ENCODE peak calls at places on chromosomes 2 and 18, in six cellular contexts. S, Q, X, Y, K and T are unnamed samples.

GRCh38 chr2:191574232-191574631 is 103.7 kb upstream of the NABP1 start:
- DNase-seq in Q (no peak), K (no peak), X (no peak), S (no peak), Y (no peak), T (no peak)

GRCh38 chr2:230696670-230697069 is 16.0 kb upstream of the CAB39 start:
- DNase-seq in Y (no peak), Q (no peak), X (no peak), K (no peak), S (no peak), T (no peak)

GRCh38 chr18:56307354-56307753 is 331.0 kb downstream of the TXNL1 start:
- DNase-seq in K (no peak), S (no peak), X (no peak), Q (no peak), Y (no peak), T (no peak)

GRCh38 chr2:69635426-69635825 is 8.1 kb downstream of the AAK1 start:
- DNase-seq in K (no peak), Q (no peak), Y (no peak), S (no peak), X (no peak), T (no peak)

GRCh38 chr2:158968396-158969161 is at the start of gene TANC1:
- DNase-seq in Q (peak; percentile 77), S (peak; percentile 96), X (peak; percentile 17), K (peak; percentile 93), Y (peak; percentile 39), T (peak; percentile 89)

GRCh38 chr2:96805026-96805425 is 11.0 kb upstream of the CNNM3 start:
- DNase-seq in X (no peak), Y (no peak), K (no peak), S (no peak), Q (no peak), T (no peak)

GRCh38 chr2:146415291-146415690 is 1429.5 kb upstream of the ACVR2A start:
- DNase-seq in S (no peak), K (no peak), Q (no peak), Y (no peak), X (no peak), T (no peak)

GRCh38 chr2:69755862-69756467 is 14.0 kb downstream of the ANXA4 start:
- DNase-seq in X (no peak), K (peak; percentile 94), Q (no peak), S (no peak), Y (no peak), T (no peak)

GRCh38 chr18:37714621-37715020 is 149.0 kb upstream of the CELF4 start:
- DNase-seq in Y (no peak), K (no peak), Q (no peak), X (no peak), S (no peak), T (no peak)

GRCh38 chr2:168944065-168944464 is 43.0 kb downstream of the G6PC2 start:
- DNase-seq in Q (no peak), K (no peak), S (no peak), Y (no peak), X (no peak), T (no peak)

GRCh38 chr18:54774423-54774822 is 53.9 kb upstream of the RAB27B start:
- DNase-seq in S (no peak), K (no peak), Q (no peak), X (no peak), Y (no peak), T (no peak)

GRCh38 chr2:239368321-239368720 is 32.5 kb downstream of the HDAC4 start:
- DNase-seq in Q (no peak), Y (no peak), S (no peak), X (no peak), K (no peak), T (no peak)

GRCh38 chr2:102520009-102520408 is 47.0 kb downstream of the SLC9A4 start:
- DNase-seq in X (no peak), S (no peak), Q (no peak), Y (no peak), K (peak; percentile 27), T (no peak)

GRCh38 chr2:99380376-99381010 is 43.3 kb downstream of the EIF5B start:
- DNase-seq in K (no peak), Y (no peak), X (no peak), Q (no peak), S (no peak), T (no peak)

GRCh38 chr2:80288576-80288975 is 16.0 kb downstream of the LRRTM1 start:
- DNase-seq in S (peak; percentile 13), Y (no peak), Q (no peak), X (no peak), K (no peak), T (no peak)

GRCh38 chr18:4433762-4434161 is 21.3 kb downstream of the DLGAP1 start:
- DNase-seq in S (no peak), K (no peak), Y (no peak), X (no peak), Q (no peak), T (peak; percentile 20)

GRCh38 chr2:118940486-118941120 is 1.4 kb upstream of the MARCO start:
- DNase-seq in X (no peak), S (no peak), Y (no peak), K (no peak), Q (peak; percentile 35), T (no peak)

GRCh38 chr2:105373895-105374401 is 24.9 kb downstream of the FHL2 start:
- DNase-seq in S (no peak), X (peak; percentile 66), Q (no peak), Y (peak; percentile 22), K (peak; percentile 78), T (no peak)
- H3K27ac ChIP-seq in S (peak overlapping the region; percentile 73), X (peak overlapping the region; percentile 64), Q (peak overlapping the region; percentile 72), Y (no peak overlapping the region), K (peak overlapping the region; percentile 57), T (peak overlapping the region; percentile 80)

GRCh38 chr2:58928942-58929341 is 687.8 kb upstream of the FANCL start:
- DNase-seq in Q (no peak), Y (no peak), S (no peak), X (no peak), K (no peak), T (no peak)

GRCh38 chr2:58926112-58926511 is 685.0 kb upstream of the FANCL start:
- DNase-seq in K (no peak), S (no peak), Q (no peak), X (no peak), Y (no peak), T (no peak)

GRCh38 chr2:58932801-58933200 is 691.7 kb upstream of the FANCL start:
- DNase-seq in K (no peak), S (no peak), X (no peak), Q (no peak), Y (no peak), T (no peak)

GRCh38 chr2:58925676-58926081 is 684.6 kb upstream of the FANCL start:
- DNase-seq in K (no peak), Y (no peak), S (no peak), Q (no peak), X (no peak), T (no peak)

GRCh38 chr2:58930541-58930940 is 689.4 kb upstream of the FANCL start:
- DNase-seq in X (no peak), K (no peak), S (no peak), Y (no peak), Q (no peak), T (peak; percentile 60)
- H3K27me3 ChIP-seq in X (no peaks in the 10 kb centered on the region), K (no peaks in the 10 kb centered on the region), S (no peaks in the 10 kb centered on the region), Y (no peaks in the 10 kb centered on the region), Q (peaks cover 2% of the 10 kb centered on the region), T (no peaks in the 10 kb centered on the region)

GRCh38 chr2:128390256-128390990 is 71.8 kb upstream of the HS6ST1 start:
- DNase-seq in K (no peak), S (no peak), Q (peak; percentile 3), X (no peak), Y (no peak), T (no peak)
- H3K27ac ChIP-seq in K (no peak overlapping the region), S (no peak overlapping the region), Q (no peak overlapping the region), X (no peak overlapping the region), Y (no peak overlapping the region), T (no peak overlapping the region)

DNA sequence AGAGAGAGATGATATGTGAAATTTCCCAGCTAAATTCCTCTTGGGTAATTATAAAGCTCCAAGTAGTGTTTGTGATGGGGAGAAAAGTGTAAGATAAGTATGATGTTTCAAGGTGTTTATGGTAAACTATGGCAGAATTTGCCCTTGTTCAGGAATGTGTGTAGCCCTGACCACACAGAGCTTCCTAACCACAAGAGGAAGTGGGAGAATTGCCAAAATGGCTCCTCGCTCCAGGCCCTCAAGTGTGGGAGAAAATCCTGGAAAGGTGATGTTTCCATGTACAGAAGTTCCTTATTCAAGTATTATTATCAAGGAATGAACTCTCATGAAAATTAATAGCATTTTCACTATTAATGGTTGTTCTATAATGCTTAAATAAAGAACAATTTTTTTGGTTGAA is 878.3 kb downstream of the TDRD15 start:
- DNase-seq in X (no peak), Y (no peak), Q (no peak), K (no peak), S (no peak), T (no peak)
- H3K27me3 ChIP-seq in X (no peaks in the 10 kb centered on the region), Y (no peaks in the 10 kb centered on the region), Q (no peaks in the 10 kb centered on the region), K (no peaks in the 10 kb centered on the region), S (no peaks in the 10 kb centered on the region), T (no peaks in the 10 kb centered on the region)

GRCh38 chr18:23228102-23229051 is 93.1 kb downstream of the CABLES1 start:
- DNase-seq in K (no peak), Y (no peak), S (no peak), Q (no peak), X (peak; percentile 82), T (peak; percentile 45)

GRCh38 chr18:23230688-23231087 is 95.4 kb downstream of the CABLES1 start:
- DNase-seq in S (peak; percentile 61), Y (no peak), X (no peak), K (no peak), Q (peak; percentile 41), T (no peak)

GRCh38 chr18:23232331-23232730 is 97.0 kb downstream of the CABLES1 start:
- DNase-seq in S (no peak), X (peak; percentile 54), K (no peak), Q (no peak), Y (no peak), T (no peak)

GRCh38 chr18:23229472-23229871 is 94.2 kb downstream of the CABLES1 start:
- DNase-seq in X (no peak), Q (no peak), K (no peak), S (no peak), Y (no peak), T (no peak)

GRCh38 chr18:23231340-23232021 is 96.2 kb downstream of the CABLES1 start:
- DNase-seq in Q (peak; percentile 72), K (peak; percentile 12), Y (peak; percentile 76), X (peak; percentile 99), S (peak; percentile 83), T (peak; percentile 98)
- H3K27ac ChIP-seq in Q (peak overlapping the region; percentile 72), K (no peak overlapping the region), Y (peak overlapping the region; percentile 34), X (peak overlapping the region; percentile 95), S (peak overlapping the region; percentile 32), T (peak overlapping the region; percentile 90)

GRCh38 chr18:79779021-79779699 is 18.6 kb upstream of the KCNG2 start:
- DNase-seq in K (no peak), S (no peak), Y (no peak), X (no peak), Q (no peak), T (no peak)

GRCh38 chr18:79781331-79781941 is 16.3 kb upstream of the KCNG2 start:
- DNase-seq in X (no peak), S (no peak), Q (no peak), Y (no peak), K (no peak), T (no peak)

GRCh38 chr18:79779700-79780190 is 18.0 kb upstream of the KCNG2 start:
- DNase-seq in Q (no peak), Y (no peak), K (no peak), S (no peak), X (no peak), T (no peak)

GRCh38 chr18:79782566-79783308 is 15.0 kb upstream of the KCNG2 start:
- DNase-seq in K (no peak), X (no peak), Y (no peak), Q (no peak), S (no peak), T (no peak)

GRCh38 chr18:79780547-79780946 is 17.2 kb upstream of the KCNG2 start:
- DNase-seq in Y (no peak), S (no peak), X (no peak), K (no peak), Q (no peak), T (no peak)
- H3K27me3 ChIP-seq in Y (no peaks in the 10 kb centered on the region), S (no peaks in the 10 kb centered on the region), X (no peaks in the 10 kb centered on the region), K (no peaks in the 10 kb centered on the region), Q (peaks cover 25% of the 10 kb centered on the region), T (peaks cover 14% of the 10 kb centered on the region)